ENCODE peak calls at places on chromosomes 2 and 18, in nine cellular contexts. One of them, this sample, is unnamed.

GRCh38 chr18:9535430-9535972 is 60.2 kb downstream of the RALBP1 start:
- DNase-seq in AG10803: peak
- DNase-seq in HL-60: no peak
- DNase-seq in PC-9: no peak
- DNase-seq in tibial nerve: no peak
- DNase-seq in hepatocyte: peak
- DNase-seq in naive thymus-derived CD4-positive, alpha-beta T cell: no peak
- DNase-seq in NB4: no peak
- DNase-seq in prostate gland: no peak
- DNase-seq in this sample: no peak

GRCh38 chr2:71250945-71251344 is 24.0 kb upstream of the PAIP2B start:
- DNase-seq in hepatocyte: no peak
- DNase-seq in AG10803: no peak
- DNase-seq in tibial nerve: no peak
- DNase-seq in NB4: no peak
- DNase-seq in prostate gland: no peak
- DNase-seq in naive thymus-derived CD4-positive, alpha-beta T cell: no peak
- DNase-seq in HL-60: no peak
- DNase-seq in PC-9: peak
- DNase-seq in this sample: no peak

GRCh38 chr2:70101174-70101573 is 13.9 kb downstream of the PCBP1 start:
- DNase-seq in hepatocyte: no peak
- DNase-seq in PC-9: no peak
- DNase-seq in tibial nerve: no peak
- DNase-seq in HL-60: no peak
- DNase-seq in naive thymus-derived CD4-positive, alpha-beta T cell: no peak
- DNase-seq in NB4: no peak
- DNase-seq in prostate gland: no peak
- DNase-seq in AG10803: no peak
- DNase-seq in this sample: no peak

GRCh38 chr2:54559593-54560145 is 103.5 kb downstream of the SPTBN1 start:
- DNase-seq in HL-60: peak
- DNase-seq in prostate gland: peak
- DNase-seq in hepatocyte: peak
- DNase-seq in NB4: peak
- DNase-seq in PC-9: no peak
- DNase-seq in naive thymus-derived CD4-positive, alpha-beta T cell: no peak
- DNase-seq in AG10803: peak
- DNase-seq in tibial nerve: no peak
- DNase-seq in this sample: peak

GRCh38 chr2:170815746-170816498 is 765 bp upstream of the GAD1 start:
- DNase-seq in prostate gland: peak
- DNase-seq in NB4: peak
- DNase-seq in tibial nerve: no peak
- DNase-seq in AG10803: peak
- DNase-seq in naive thymus-derived CD4-positive, alpha-beta T cell: peak
- DNase-seq in HL-60: peak
- DNase-seq in hepatocyte: peak
- DNase-seq in PC-9: peak
- DNase-seq in this sample: peak

GRCh38 chr2:227004482-227004881 is 159.5 kb downstream of the COL4A4 start:
- DNase-seq in HL-60: no peak
- DNase-seq in AG10803: no peak
- DNase-seq in NB4: no peak
- DNase-seq in PC-9: no peak
- DNase-seq in naive thymus-derived CD4-positive, alpha-beta T cell: no peak
- DNase-seq in prostate gland: no peak
- DNase-seq in hepatocyte: no peak
- DNase-seq in tibial nerve: no peak
- DNase-seq in this sample: peak

GRCh38 chr2:41879367-41879871 is 168.4 kb upstream of the PKDCC start:
- DNase-seq in PC-9: no peak
- DNase-seq in HL-60: no peak
- DNase-seq in tibial nerve: no peak
- DNase-seq in naive thymus-derived CD4-positive, alpha-beta T cell: no peak
- DNase-seq in prostate gland: no peak
- DNase-seq in NB4: peak
- DNase-seq in AG10803: no peak
- DNase-seq in hepatocyte: no peak
- DNase-seq in this sample: no peak

GRCh38 chr18:79911009-79911870 is 40.2 kb downstream of the SLC66A2 start:
- DNase-seq in PC-9: no peak
- DNase-seq in tibial nerve: no peak
- DNase-seq in AG10803: no peak
- DNase-seq in prostate gland: no peak
- DNase-seq in NB4: no peak
- DNase-seq in naive thymus-derived CD4-positive, alpha-beta T cell: no peak
- DNase-seq in hepatocyte: peak
- DNase-seq in HL-60: no peak
- DNase-seq in this sample: no peak

GRCh38 chr2:153477096-153477555 is 1.4 kb downstream of the RPRM start:
- DNase-seq in HL-60: no peak
- DNase-seq in naive thymus-derived CD4-positive, alpha-beta T cell: no peak
- DNase-seq in hepatocyte: peak
- DNase-seq in AG10803: no peak
- DNase-seq in PC-9: no peak
- DNase-seq in prostate gland: no peak
- DNase-seq in NB4: no peak
- DNase-seq in tibial nerve: no peak
- DNase-seq in this sample: no peak

GRCh38 chr2:20584637-20585321 is 66.1 kb downstream of the HS1BP3 start:
- DNase-seq in tibial nerve: no peak
- DNase-seq in PC-9: no peak
- DNase-seq in HL-60: no peak
- DNase-seq in hepatocyte: peak
- DNase-seq in AG10803: peak
- DNase-seq in NB4: no peak
- DNase-seq in naive thymus-derived CD4-positive, alpha-beta T cell: no peak
- DNase-seq in prostate gland: peak
- DNase-seq in this sample: peak

GRCh38 chr2:118121986-118122767 is 33.9 kb downstream of the INSIG2 start:
- DNase-seq in tibial nerve: no peak
- DNase-seq in naive thymus-derived CD4-positive, alpha-beta T cell: no peak
- DNase-seq in AG10803: peak
- DNase-seq in hepatocyte: no peak
- DNase-seq in HL-60: peak
- DNase-seq in PC-9: no peak
- DNase-seq in NB4: peak
- DNase-seq in prostate gland: no peak
- DNase-seq in this sample: peak

GRCh38 chr18:51537487-51537886 is 340.0 kb upstream of the MEX3C start:
- DNase-seq in PC-9: peak
- DNase-seq in HL-60: peak
- DNase-seq in naive thymus-derived CD4-positive, alpha-beta T cell: no peak
- DNase-seq in tibial nerve: no peak
- DNase-seq in NB4: peak
- DNase-seq in prostate gland: no peak
- DNase-seq in AG10803: no peak
- DNase-seq in hepatocyte: peak
- DNase-seq in this sample: peak

GRCh38 chr2:11925295-11925694 is 178.9 kb downstream of the LPIN1 start:
- DNase-seq in AG10803: no peak
- DNase-seq in HL-60: no peak
- DNase-seq in naive thymus-derived CD4-positive, alpha-beta T cell: no peak
- DNase-seq in prostate gland: no peak
- DNase-seq in NB4: no peak
- DNase-seq in PC-9: no peak
- DNase-seq in hepatocyte: no peak
- DNase-seq in tibial nerve: no peak
- DNase-seq in this sample: no peak

GRCh38 chr2:217510790-217511291 is 492.0 kb downstream of the TNS1 start:
- DNase-seq in naive thymus-derived CD4-positive, alpha-beta T cell: peak
- DNase-seq in PC-9: peak
- DNase-seq in prostate gland: peak
- DNase-seq in AG10803: peak
- DNase-seq in NB4: peak
- DNase-seq in hepatocyte: peak
- DNase-seq in tibial nerve: peak
- DNase-seq in HL-60: peak
- DNase-seq in this sample: peak

GRCh38 chr2:71454221-71455010 is 1.1 kb downstream of the DYSF start:
- DNase-seq in naive thymus-derived CD4-positive, alpha-beta T cell: no peak
- DNase-seq in tibial nerve: no peak
- DNase-seq in NB4: peak
- DNase-seq in HL-60: no peak
- DNase-seq in PC-9: no peak
- DNase-seq in prostate gland: no peak
- DNase-seq in hepatocyte: no peak
- DNase-seq in AG10803: no peak
- DNase-seq in this sample: no peak

GRCh38 chr18:60905699-60906098 is 427.5 kb upstream of the CDH20 start:
- DNase-seq in NB4: no peak
- DNase-seq in naive thymus-derived CD4-positive, alpha-beta T cell: no peak
- DNase-seq in prostate gland: no peak
- DNase-seq in hepatocyte: no peak
- DNase-seq in tibial nerve: no peak
- DNase-seq in PC-9: no peak
- DNase-seq in HL-60: no peak
- DNase-seq in AG10803: no peak
- DNase-seq in this sample: no peak

GRCh38 chr2:157899125-157899839 is 23.2 kb upstream of the ACVR1 start:
- DNase-seq in prostate gland: no peak
- DNase-seq in NB4: no peak
- DNase-seq in hepatocyte: no peak
- DNase-seq in PC-9: no peak
- DNase-seq in HL-60: no peak
- DNase-seq in naive thymus-derived CD4-positive, alpha-beta T cell: no peak
- DNase-seq in AG10803: no peak
- DNase-seq in tibial nerve: no peak
- DNase-seq in this sample: no peak

GRCh38 chr2:172829229-172829628 is 93.6 kb downstream of the RAPGEF4 start:
- DNase-seq in NB4: no peak
- DNase-seq in hepatocyte: peak
- DNase-seq in AG10803: peak
- DNase-seq in tibial nerve: no peak
- DNase-seq in HL-60: no peak
- DNase-seq in prostate gland: no peak
- DNase-seq in naive thymus-derived CD4-positive, alpha-beta T cell: no peak
- DNase-seq in PC-9: peak
- DNase-seq in this sample: peak

GRCh38 chr2:71157124-71157802 is 26.8 kb downstream of the MPHOSPH10 start:
- DNase-seq in AG10803: peak
- DNase-seq in naive thymus-derived CD4-positive, alpha-beta T cell: peak
- DNase-seq in prostate gland: peak
- DNase-seq in NB4: peak
- DNase-seq in hepatocyte: peak
- DNase-seq in HL-60: peak
- DNase-seq in tibial nerve: no peak
- DNase-seq in PC-9: peak
- DNase-seq in this sample: peak

GRCh38 chr18:59087391-59087790 is 52.3 kb upstream of the SEC11C start:
- DNase-seq in tibial nerve: no peak
- DNase-seq in hepatocyte: no peak
- DNase-seq in prostate gland: no peak
- DNase-seq in naive thymus-derived CD4-positive, alpha-beta T cell: peak
- DNase-seq in NB4: no peak
- DNase-seq in HL-60: no peak
- DNase-seq in PC-9: no peak
- DNase-seq in AG10803: no peak
- DNase-seq in this sample: no peak

DNA sequence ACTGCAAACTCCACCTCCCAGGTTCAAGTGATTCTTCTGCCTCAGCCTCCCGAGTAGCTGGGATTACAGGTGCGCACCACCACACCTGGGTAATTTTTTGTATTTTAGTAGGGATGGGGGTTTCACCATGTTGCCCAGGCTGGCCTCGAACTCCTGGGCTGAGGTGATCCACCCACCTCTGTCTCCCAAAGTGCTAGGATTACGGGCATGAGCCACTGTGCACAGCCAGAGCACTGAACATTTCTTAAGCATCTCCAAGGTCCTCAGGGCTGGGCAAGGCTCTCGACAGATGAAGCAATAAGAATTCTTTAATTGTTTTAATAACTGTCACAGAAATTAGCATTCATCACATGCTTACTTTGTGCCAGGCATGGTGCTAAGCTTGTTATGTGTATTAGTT is 4.1 kb downstream of the ATOH8 start:
- DNase-seq in PC-9: no peak
- DNase-seq in HL-60: no peak
- DNase-seq in tibial nerve: no peak
- DNase-seq in NB4: no peak
- DNase-seq in hepatocyte: no peak
- DNase-seq in naive thymus-derived CD4-positive, alpha-beta T cell: no peak
- DNase-seq in prostate gland: no peak
- DNase-seq in AG10803: no peak
- DNase-seq in this sample: no peak
- H3K4me3 ChIP-seq in PC-9: no peak
- H3K4me3 ChIP-seq in HL-60: no peak
- H3K4me3 ChIP-seq in tibial nerve: no peak
- H3K4me3 ChIP-seq in NB4: no peak
- H3K4me3 ChIP-seq in hepatocyte: no peak
- H3K4me3 ChIP-seq in naive thymus-derived CD4-positive, alpha-beta T cell: no peak
- H3K4me3 ChIP-seq in prostate gland: no peak
- H3K4me3 ChIP-seq in AG10803: no peak
- H3K4me3 ChIP-seq in this sample: no peak

DNA sequence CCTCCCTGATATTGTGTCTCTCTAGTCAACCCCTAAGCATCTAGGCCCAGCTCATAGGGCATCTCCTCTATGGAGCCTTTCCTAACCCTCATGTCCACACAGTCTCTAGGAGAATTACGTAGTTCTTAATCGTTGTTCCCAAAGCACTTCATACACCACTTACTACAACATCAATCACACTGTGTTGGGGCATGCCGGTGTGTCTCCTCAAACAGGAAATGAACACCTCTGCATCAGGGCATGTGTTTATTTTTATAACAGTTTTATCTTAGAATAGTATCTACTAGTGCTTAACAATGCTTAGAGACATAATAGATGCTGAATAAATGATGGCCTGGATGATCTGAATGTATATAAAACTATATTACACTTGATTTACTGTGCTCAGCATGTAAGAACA is 19.7 kb downstream of the CYP1B1 start:
- DNase-seq in naive thymus-derived CD4-positive, alpha-beta T cell: no peak
- DNase-seq in tibial nerve: no peak
- DNase-seq in NB4: no peak
- DNase-seq in PC-9: no peak
- DNase-seq in hepatocyte: no peak
- DNase-seq in HL-60: no peak
- DNase-seq in prostate gland: no peak
- DNase-seq in AG10803: no peak
- DNase-seq in this sample: no peak
- H3K4me3 ChIP-seq in naive thymus-derived CD4-positive, alpha-beta T cell: no peak
- H3K4me3 ChIP-seq in tibial nerve: no peak
- H3K4me3 ChIP-seq in NB4: no peak
- H3K4me3 ChIP-seq in PC-9: no peak
- H3K4me3 ChIP-seq in hepatocyte: no peak
- H3K4me3 ChIP-seq in HL-60: no peak
- H3K4me3 ChIP-seq in prostate gland: no peak
- H3K4me3 ChIP-seq in AG10803: no peak
- H3K4me3 ChIP-seq in this sample: no peak

GRCh38 chr2:8545676-8546318 is 136.1 kb upstream of the ID2 start:
- DNase-seq in NB4: peak
- DNase-seq in naive thymus-derived CD4-positive, alpha-beta T cell: no peak
- DNase-seq in prostate gland: no peak
- DNase-seq in hepatocyte: no peak
- DNase-seq in tibial nerve: no peak
- DNase-seq in AG10803: no peak
- DNase-seq in PC-9: no peak
- DNase-seq in HL-60: no peak
- DNase-seq in this sample: no peak
- H3K4me3 ChIP-seq in NB4: no peak
- H3K4me3 ChIP-seq in naive thymus-derived CD4-positive, alpha-beta T cell: no peak
- H3K4me3 ChIP-seq in prostate gland: no peak
- H3K4me3 ChIP-seq in hepatocyte: no peak
- H3K4me3 ChIP-seq in tibial nerve: no peak
- H3K4me3 ChIP-seq in AG10803: no peak
- H3K4me3 ChIP-seq in PC-9: no peak
- H3K4me3 ChIP-seq in HL-60: no peak
- H3K4me3 ChIP-seq in this sample: no peak

GRCh38 chr18:3452750-3453539 is 3.0 kb downstream of the TGIF1 start:
- DNase-seq in PC-9: no peak
- DNase-seq in tibial nerve: no peak
- DNase-seq in NB4: no peak
- DNase-seq in prostate gland: no peak
- DNase-seq in naive thymus-derived CD4-positive, alpha-beta T cell: no peak
- DNase-seq in HL-60: no peak
- DNase-seq in AG10803: peak
- DNase-seq in hepatocyte: no peak
- DNase-seq in this sample: peak
- H3K4me3 ChIP-seq in PC-9: peak
- H3K4me3 ChIP-seq in tibial nerve: peak
- H3K4me3 ChIP-seq in NB4: peak
- H3K4me3 ChIP-seq in prostate gland: peak
- H3K4me3 ChIP-seq in naive thymus-derived CD4-positive, alpha-beta T cell: peak
- H3K4me3 ChIP-seq in HL-60: peak
- H3K4me3 ChIP-seq in AG10803: peak
- H3K4me3 ChIP-seq in hepatocyte: peak
- H3K4me3 ChIP-seq in this sample: peak